ENCODE peak calls at places on chromosomes 11 and 22, in five cellular contexts. M is astrocyte of the spinal cord, O is ovary, W is fibroblast of lung, J is stomach. I is an unnamed sample.

GRCh38 chr11:8948901-8949300 is 6.1 kb upstream of the ASCL3 start:
- DNase-seq in M (no peak), J (no peak), W (no peak), O (no peak), I (no peak)

GRCh38 chr11:114162719-114163123 is 103.2 kb downstream of the ZBTB16 start:
- DNase-seq in J (peak), M (peak), W (peak), O (peak), I (peak)

GRCh38 chr11:73298233-73298632 is 9.8 kb upstream of the ARHGEF17 start:
- DNase-seq in W (no peak), O (peak), J (no peak), M (no peak), I (no peak)

GRCh38 chr11:46389450-46390330 is 1.9 kb downstream of the CHRM4 start:
- DNase-seq in J (peak), W (peak), M (peak), O (peak), I (peak)

GRCh38 chr11:76265771-76266241 is 59.5 kb upstream of the WNT11 start:
- DNase-seq in J (no peak), W (peak), O (no peak), M (no peak), I (peak)

GRCh38 chr22:19212302-19212870 is 33.9 kb upstream of the SLC25A1 start:
- DNase-seq in W (no peak), J (no peak), O (no peak), M (no peak), I (no peak)

GRCh38 chr22:36977401-36977861 is 41.8 kb downstream of the TST start:
- DNase-seq in O (peak), M (peak), J (peak), W (peak), I (peak)

GRCh38 chr22:36352775-36353507 is 34.8 kb downstream of the MYH9 start:
- DNase-seq in M (peak), J (peak), O (peak), W (peak), I (peak)

GRCh38 chr11:59769828-59770227 is 14.7 kb downstream of the STX3 start:
- DNase-seq in W (no peak), M (no peak), O (no peak), J (no peak), I (no peak)

GRCh38 chr11:65884716-65885092 is 3.6 kb downstream of the FIBP start:
- DNase-seq in W (peak), O (peak), J (peak), M (peak), I (peak)

GRCh38 chr11:48002565-48002964 is 22.2 kb downstream of the PTPRJ start:
- DNase-seq in J (no peak), O (no peak), W (no peak), M (no peak), I (no peak)

DNA sequence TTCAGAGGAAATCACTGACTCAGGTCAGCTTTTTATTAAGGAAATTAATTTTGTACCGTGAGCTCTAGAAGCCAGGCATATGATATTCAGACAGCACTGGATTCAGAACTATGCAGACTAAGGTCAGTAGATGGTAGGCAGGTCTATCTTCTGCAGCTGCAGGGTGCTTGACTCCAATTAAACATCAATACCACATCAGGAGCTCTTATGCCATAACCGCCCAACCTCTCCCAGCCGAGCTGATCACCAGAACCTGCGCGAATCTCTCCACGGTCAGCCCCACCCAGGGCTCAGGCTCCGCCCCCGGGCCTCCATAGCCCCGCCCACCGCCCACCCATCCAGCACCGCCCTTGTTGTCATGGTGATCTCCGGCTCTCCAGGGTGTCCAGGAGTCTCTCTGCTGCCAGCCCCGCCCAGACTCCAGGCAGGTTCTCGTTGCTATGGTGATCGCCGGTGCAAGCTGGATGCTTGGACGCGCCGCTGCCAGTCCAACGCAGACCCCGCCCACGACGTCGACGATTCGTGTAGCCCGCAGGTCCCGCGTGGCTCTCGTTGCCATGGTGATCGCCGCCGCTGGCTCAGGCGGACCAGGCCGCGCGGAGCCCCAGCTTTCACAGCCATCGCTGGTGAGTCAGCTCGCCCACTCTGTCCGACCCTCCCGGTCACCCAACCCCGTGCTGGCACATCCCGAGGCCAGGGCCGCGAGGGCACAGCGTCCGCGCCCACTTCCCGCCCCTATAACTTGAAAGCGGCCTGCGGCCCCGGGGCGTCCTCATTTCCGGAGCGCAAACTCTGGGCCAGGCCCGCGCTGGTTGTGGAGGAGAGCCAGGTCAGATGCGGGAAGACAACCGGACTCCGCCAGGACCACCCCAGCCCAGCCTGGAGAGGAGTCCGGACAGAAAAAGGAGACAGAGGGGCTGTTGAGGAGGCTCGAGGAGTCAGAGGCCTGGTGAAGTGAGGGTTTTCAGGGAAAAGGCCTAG is at the start of gene RAB36:
- DNase-seq in J (peak), M (peak), O (peak), W (peak), I (peak)
- H3K4me3 ChIP-seq in J (peak), M (peak), O (peak), W (peak), I (peak)

DNA sequence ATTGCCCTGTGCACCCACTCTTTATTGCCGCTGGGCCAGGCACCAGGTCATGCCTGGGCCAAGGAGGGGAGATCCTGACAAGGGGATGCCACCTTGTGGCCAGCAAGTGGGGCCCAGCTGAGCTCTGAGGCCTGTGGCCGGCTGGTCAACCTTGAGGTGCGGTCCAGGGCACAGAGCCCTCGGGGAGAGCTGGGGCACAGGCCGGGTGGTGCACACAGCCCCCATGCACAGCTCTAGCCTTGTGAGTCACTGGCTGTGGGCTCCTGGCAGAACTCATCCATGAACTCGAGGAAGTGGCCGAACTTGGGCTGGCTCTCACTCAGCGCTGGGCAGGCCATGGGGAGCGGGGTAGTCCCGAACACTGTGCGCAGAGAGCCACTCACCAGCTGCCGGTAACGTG is 94.3 kb downstream of the RNF169 start:
- DNase-seq in J (no peak), M (no peak), W (no peak), O (no peak), I (no peak)
- TF ChIP-seq CTCF in J (no peak), M (peak), W (no peak), O (no peak), I (no peak)

GRCh38 chr11:44728491-44728910 is 1.7 kb downstream of the TSPAN18 start:
- DNase-seq in O (peak), M (no peak), W (no peak), J (no peak), I (no peak)
- H3K4me3 ChIP-seq in O (peak), M (no peak), W (no peak), J (no peak), I (no peak)

DNA sequence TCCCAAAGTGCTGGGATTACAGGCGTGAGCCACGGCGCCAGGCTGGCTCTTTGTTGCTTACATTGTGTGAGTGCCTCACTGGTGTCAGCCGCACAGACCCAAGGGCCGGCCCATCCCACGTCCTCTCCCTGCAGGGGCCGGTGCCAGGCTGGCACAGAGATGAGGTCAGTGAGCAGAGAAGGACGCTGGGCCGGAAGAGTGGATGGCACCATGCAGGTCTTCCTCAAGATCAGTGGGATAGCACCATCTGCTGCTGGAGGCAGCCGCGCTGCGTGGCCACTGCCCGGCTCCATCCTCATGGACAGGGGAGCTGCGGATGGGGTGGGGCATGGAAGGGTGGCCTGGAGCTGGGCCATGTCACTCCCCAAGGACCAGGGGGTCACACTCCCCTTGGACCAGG is 22.0 kb upstream of the FGF4 start:
- DNase-seq in O (no peak), J (no peak), W (no peak), M (no peak), I (no peak)
- TF ChIP-seq CTCF in O (no peak), J (no peak), W (no peak), M (no peak), I (no peak)

GRCh38 chr11:95429376-95429907 is 198.4 kb upstream of the SESN3 start:
- DNase-seq in J (no peak), W (no peak), M (no peak), O (no peak), I (no peak)
- H3K4me3 ChIP-seq in J (no peak), W (no peak), M (no peak), O (no peak), I (no peak)

DNA sequence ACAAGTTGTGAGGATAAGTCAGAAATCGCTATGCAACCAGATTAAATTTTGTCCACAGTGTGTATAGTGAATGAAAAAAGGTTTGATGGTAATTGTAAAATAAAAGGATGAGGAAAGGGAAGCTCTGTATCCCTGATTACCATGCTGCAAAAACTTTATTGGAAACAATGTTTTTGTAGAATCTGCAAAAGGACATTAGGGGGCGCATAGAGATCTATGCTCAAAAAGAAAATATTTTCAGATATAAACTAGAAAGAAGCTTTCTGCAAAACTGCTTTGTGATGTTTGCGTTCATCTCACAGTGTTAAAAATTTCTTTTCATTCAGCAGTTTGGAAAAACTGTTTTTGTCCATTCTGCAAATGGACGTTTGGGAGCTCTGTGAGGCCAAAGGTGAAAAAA is 390.5 kb downstream of the OR4C45 start:
- DNase-seq in W (no peak), M (no peak), O (no peak), J (no peak), I (no peak)
- TF ChIP-seq CTCF in W (no peak), M (no peak), O (no peak), J (no peak), I (no peak)

GRCh38 chr22:47142427-47143046 is 380.1 kb downstream of the TBC1D22A start:
- DNase-seq in M (no peak), J (no peak), O (no peak), W (no peak), I (no peak)
- H3K4me3 ChIP-seq in M (no peak), J (no peak), O (no peak), W (no peak), I (no peak)

GRCh38 chr11:32334822-32335221 is 100.5 kb downstream of the WT1 start:
- DNase-seq in J (no peak), M (no peak), O (no peak), W (no peak), I (peak)
- TF ChIP-seq CTCF in J (no peak), M (peak), O (no peak), W (no peak), I (peak)